ENCODE peak calls at places on chromosomes 11 and 22, in seven cellular contexts. One of them, this sample, is unnamed.

GRCh38 chr11:78809931-78810481 is 235.3 kb upstream of the NARS2 start:
- DNase-seq in endodermal cell: no peak
- DNase-seq in EL: no peak
- DNase-seq in epithelial cell of esophagus: no peak
- DNase-seq in NCI-H1436 treated with DMSO at 0.1 percent for 48 hours: no peak
- DNase-seq in testis: no peak
- DNase-seq in stimulated activated CD4-positive, alpha-beta T cell treated with anti-CD3 and anti-CD28 coated beads, TNF-alpha, amount 100 ng/mL, for 48 hours: no peak
- DNase-seq in this sample: no peak

GRCh38 chr11:107785401-107785800 is 73.2 kb downstream of the SLC35F2 start:
- DNase-seq in endodermal cell: no peak
- DNase-seq in EL: peak; percentile 13
- DNase-seq in epithelial cell of esophagus: peak; percentile 61
- DNase-seq in NCI-H1436 treated with DMSO at 0.1 percent for 48 hours: no peak
- DNase-seq in testis: no peak
- DNase-seq in stimulated activated CD4-positive, alpha-beta T cell treated with anti-CD3 and anti-CD28 coated beads, TNF-alpha, amount 100 ng/mL, for 48 hours: peak; percentile 25
- DNase-seq in this sample: no peak

GRCh38 chr22:43206515-43207161 is 19.7 kb upstream of the TTLL12 start:
- DNase-seq in endodermal cell: no peak
- DNase-seq in EL: no peak
- DNase-seq in epithelial cell of esophagus: no peak
- DNase-seq in NCI-H1436 treated with DMSO at 0.1 percent for 48 hours: no peak
- DNase-seq in testis: no peak
- DNase-seq in stimulated activated CD4-positive, alpha-beta T cell treated with anti-CD3 and anti-CD28 coated beads, TNF-alpha, amount 100 ng/mL, for 48 hours: no peak
- DNase-seq in this sample: no peak

GRCh38 chr11:28697920-28698827 is 590.0 kb downstream of the METTL15 start:
- DNase-seq in endodermal cell: peak; percentile 93
- DNase-seq in EL: peak; percentile 64
- DNase-seq in epithelial cell of esophagus: peak; percentile 58
- DNase-seq in NCI-H1436 treated with DMSO at 0.1 percent for 48 hours: no peak
- DNase-seq in testis: peak; percentile 73
- DNase-seq in stimulated activated CD4-positive, alpha-beta T cell treated with anti-CD3 and anti-CD28 coated beads, TNF-alpha, amount 100 ng/mL, for 48 hours: no peak
- DNase-seq in this sample: peak; percentile 60

GRCh38 chr11:90770007-90770406 is 547.2 kb upstream of the CHORDC1 start:
- DNase-seq in endodermal cell: no peak
- DNase-seq in EL: no peak
- DNase-seq in epithelial cell of esophagus: no peak
- DNase-seq in NCI-H1436 treated with DMSO at 0.1 percent for 48 hours: no peak
- DNase-seq in testis: no peak
- DNase-seq in stimulated activated CD4-positive, alpha-beta T cell treated with anti-CD3 and anti-CD28 coated beads, TNF-alpha, amount 100 ng/mL, for 48 hours: no peak
- DNase-seq in this sample: no peak

GRCh38 chr22:26394787-26395186 is 34.3 kb upstream of the ASPHD2 start:
- DNase-seq in endodermal cell: no peak
- DNase-seq in EL: no peak
- DNase-seq in epithelial cell of esophagus: no peak
- DNase-seq in NCI-H1436 treated with DMSO at 0.1 percent for 48 hours: no peak
- DNase-seq in testis: no peak
- DNase-seq in stimulated activated CD4-positive, alpha-beta T cell treated with anti-CD3 and anti-CD28 coated beads, TNF-alpha, amount 100 ng/mL, for 48 hours: no peak
- DNase-seq in this sample: peak; percentile 47

GRCh38 chr11:125990244-125990643 is 44.4 kb downstream of the VSIG10L2 start:
- DNase-seq in endodermal cell: no peak
- DNase-seq in EL: peak; percentile 1
- DNase-seq in epithelial cell of esophagus: peak; percentile 5
- DNase-seq in NCI-H1436 treated with DMSO at 0.1 percent for 48 hours: no peak
- DNase-seq in testis: peak; percentile 32
- DNase-seq in stimulated activated CD4-positive, alpha-beta T cell treated with anti-CD3 and anti-CD28 coated beads, TNF-alpha, amount 100 ng/mL, for 48 hours: peak; percentile 4
- DNase-seq in this sample: no peak

GRCh38 chr22:42320463-42321416 is 50.3 kb upstream of the TCF20 start:
- DNase-seq in endodermal cell: no peak
- DNase-seq in EL: no peak
- DNase-seq in epithelial cell of esophagus: no peak
- DNase-seq in NCI-H1436 treated with DMSO at 0.1 percent for 48 hours: no peak
- DNase-seq in testis: no peak
- DNase-seq in stimulated activated CD4-positive, alpha-beta T cell treated with anti-CD3 and anti-CD28 coated beads, TNF-alpha, amount 100 ng/mL, for 48 hours: no peak
- DNase-seq in this sample: no peak